ENCODE peak calls at places on chromosomes 6 and 20, in ten cellular contexts. A, U, P, L, I, D, Q, N, S and M are unnamed samples.

GRCh38 chr6:13089296-13089994 is 238.9 kb downstream of the TBC1D7 start:
- DNase-seq in S (no peak), I (peak), P (no peak), A (no peak), Q (no peak), D (no peak), L (no peak), N (no peak), U (no peak), M (no peak)

GRCh38 chr6:27873101-27874030 is 38.8 kb downstream of the OR2B2 start:
- DNase-seq in P (no peak), S (peak), U (peak), L (peak), D (no peak), Q (peak), A (peak), N (no peak), I (peak), M (no peak)

GRCh38 chr20:4041748-4042411 is 26.5 kb upstream of the RNF24 start:
- DNase-seq in I (peak), D (peak), P (no peak), Q (no peak), S (peak), L (peak), U (peak), A (no peak), N (no peak), M (peak)

GRCh38 chr6:121647905-121648304 is 212.5 kb downstream of the GJA1 start:
- DNase-seq in U (no peak), S (no peak), D (no peak), Q (peak), I (peak), P (no peak), A (no peak), L (no peak), N (no peak), M (no peak)

GRCh38 chr6:168852336-168852884 is 401.2 kb downstream of the THBS2 start:
- DNase-seq in I (peak), N (no peak), U (no peak), P (no peak), A (no peak), L (no peak), D (no peak), Q (no peak), S (no peak), M (no peak)

GRCh38 chr6:133892444-133893323 is 3.8 kb downstream of the TCF21 start:
- DNase-seq in S (no peak), D (no peak), A (no peak), U (no peak), Q (no peak), I (peak), L (no peak), N (no peak), P (no peak), M (no peak)

GRCh38 chr20:3677733-3678132 is 4.1 kb downstream of the ADAM33 start:
- DNase-seq in Q (no peak), U (no peak), D (no peak), L (no peak), P (no peak), I (no peak), N (no peak), S (no peak), A (no peak), M (no peak)

GRCh38 chr6:43125119-43125518 is 46.0 kb upstream of the SRF start:
- DNase-seq in U (no peak), A (no peak), L (peak), I (peak), S (no peak), Q (no peak), D (no peak), P (no peak), N (no peak), M (no peak)

GRCh38 chr6:31087494-31088089 is 24.8 kb downstream of the C6orf15 start:
- DNase-seq in D (peak), Q (peak), S (peak), L (peak), U (peak), P (peak), A (peak), N (peak), I (peak), M (peak)

GRCh38 chr6:42556462-42556861 is 7.4 kb upstream of the UBR2 start:
- DNase-seq in L (no peak), P (no peak), N (no peak), A (no peak), Q (no peak), I (no peak), D (no peak), S (peak), U (no peak), M (no peak)

GRCh38 chr6:35051393-35051792 is 89.7 kb downstream of the TCP11 start:
- DNase-seq in S (no peak), N (no peak), U (no peak), I (no peak), L (no peak), D (no peak), Q (peak), P (no peak), A (no peak), M (no peak)

GRCh38 chr6:45548657-45549515 is 171.2 kb upstream of the SUPT3H start:
- DNase-seq in D (no peak), L (no peak), A (peak), N (no peak), Q (no peak), I (no peak), P (no peak), U (peak), S (peak), M (no peak)

GRCh38 chr6:152220785-152221184 is 413.3 kb downstream of the ESR1 start:
- DNase-seq in L (no peak), A (no peak), P (no peak), U (no peak), D (no peak), I (no peak), N (peak), S (no peak), Q (no peak), M (no peak)